ENCODE peak calls at places on chromosome 5, in five cellular contexts. F is A172; U is activated CD4-positive, alpha-beta T cell treated with anti-CD3 and anti-CD28 coated beads for 1 hour; O is NAMALWA; S is CD8-positive, alpha-beta memory T cell. E is an unnamed sample.
A peak's percentile ranks its signal among the peaks of the same experiment; 100 is the strongest.

GRCh38 chr5:123673107-123673506 is 161.1 kb downstream of the CSNK1G3 start:
- DNase-seq in F (no peak), U (no peak), O (no peak), S (no peak), E (peak; percentile 16)

GRCh38 chr5:151151793-151152192 is 5.8 kb downstream of the ANXA6 start:
- DNase-seq in F (no peak), U (no peak), O (no peak), S (no peak), E (no peak)

GRCh38 chr5:159678800-159679392 is 237.4 kb upstream of the ADRA1B start:
- DNase-seq in F (no peak), U (no peak), O (no peak), S (no peak), E (no peak)

GRCh38 chr5:128470663-128471062 is 67.4 kb downstream of the FBN2 start:
- DNase-seq in F (no peak), U (no peak), O (no peak), S (no peak), E (no peak)

GRCh38 chr5:141420855-141421488 is at the start of gene PCDHGA11:
- DNase-seq in F (no peak), U (no peak), O (peak; percentile 50), S (no peak), E (no peak)

GRCh38 chr5:17359451-17359965 is 138.5 kb upstream of the TAF11L2 start:
- DNase-seq in F (peak; percentile 68), U (no peak), O (no peak), S (no peak), E (peak; percentile 84)

GRCh38 chr5:37816883-37817282 is 23.0 kb downstream of the GDNF start:
- DNase-seq in F (peak; percentile 25), U (no peak), O (no peak), S (no peak), E (no peak)

GRCh38 chr5:144421411-144421810 is 250.7 kb downstream of the KCTD16 start:
- DNase-seq in F (peak; percentile 47), U (no peak), O (no peak), S (no peak), E (peak; percentile 23)

GRCh38 chr5:68299105-68299504 is 83.5 kb downstream of the PIK3R1 start:
- DNase-seq in F (no peak), U (no peak), O (no peak), S (no peak), E (no peak)